ENCODE peak calls at places on chromosomes 3 and 15, in eight cellular contexts. One of them, this sample, is unnamed.

GRCh38 chr15:35485411-35485810 is 60.6 kb downstream of the DPH6 start:
- DNase-seq in choroid plexus epithelial cell: no peak
- DNase-seq in esophagus muscularis mucosa: no peak
- DNase-seq in WERI-Rb-1: no peak
- DNase-seq in AG04450: no peak
- DNase-seq in pancreas: no peak
- DNase-seq in left lung: no peak
- DNase-seq in nephron progenitor cell: no peak
- DNase-seq in this sample: no peak

GRCh38 chr3:142987080-142987700 is 14.2 kb upstream of the U2SURP start:
- DNase-seq in nephron progenitor cell: no peak
- DNase-seq in AG04450: no peak
- DNase-seq in esophagus muscularis mucosa: no peak
- DNase-seq in pancreas: no peak
- DNase-seq in choroid plexus epithelial cell: peak; percentile 75
- DNase-seq in WERI-Rb-1: no peak
- DNase-seq in left lung: no peak
- DNase-seq in this sample: peak; percentile 53

GRCh38 chr3:16883057-16883725 is 1.6 kb upstream of the PLCL2 start:
- DNase-seq in nephron progenitor cell: no peak
- DNase-seq in esophagus muscularis mucosa: no peak
- DNase-seq in AG04450: no peak
- DNase-seq in choroid plexus epithelial cell: peak; percentile 93
- DNase-seq in WERI-Rb-1: no peak
- DNase-seq in left lung: peak; percentile 64
- DNase-seq in pancreas: no peak
- DNase-seq in this sample: no peak

GRCh38 chr15:60528530-60528929 is 49.6 kb upstream of the ICE2 start:
- DNase-seq in WERI-Rb-1: no peak
- DNase-seq in esophagus muscularis mucosa: no peak
- DNase-seq in left lung: no peak
- DNase-seq in choroid plexus epithelial cell: peak; percentile 56
- DNase-seq in AG04450: no peak
- DNase-seq in nephron progenitor cell: no peak
- DNase-seq in pancreas: no peak
- DNase-seq in this sample: no peak

GRCh38 chr15:44136991-44137477 is 58.0 kb downstream of the FRMD5 start:
- DNase-seq in WERI-Rb-1: no peak
- DNase-seq in nephron progenitor cell: no peak
- DNase-seq in choroid plexus epithelial cell: no peak
- DNase-seq in left lung: no peak
- DNase-seq in AG04450: no peak
- DNase-seq in esophagus muscularis mucosa: no peak
- DNase-seq in pancreas: no peak
- DNase-seq in this sample: no peak

GRCh38 chr3:118803096-118803476 is 231.6 kb downstream of the IGSF11 start:
- DNase-seq in nephron progenitor cell: no peak
- DNase-seq in choroid plexus epithelial cell: no peak
- DNase-seq in esophagus muscularis mucosa: peak; percentile 78
- DNase-seq in AG04450: no peak
- DNase-seq in left lung: no peak
- DNase-seq in WERI-Rb-1: no peak
- DNase-seq in pancreas: peak; percentile 19
- DNase-seq in this sample: no peak

GRCh38 chr3:62644493-62644892 is 230.7 kb downstream of the CADPS start:
- DNase-seq in pancreas: no peak
- DNase-seq in esophagus muscularis mucosa: no peak
- DNase-seq in AG04450: no peak
- DNase-seq in WERI-Rb-1: no peak
- DNase-seq in left lung: no peak
- DNase-seq in nephron progenitor cell: no peak
- DNase-seq in choroid plexus epithelial cell: no peak
- DNase-seq in this sample: no peak

GRCh38 chr3:80554304-80554703 is 786.5 kb upstream of the ROBO1 start:
- DNase-seq in nephron progenitor cell: no peak
- DNase-seq in choroid plexus epithelial cell: no peak
- DNase-seq in esophagus muscularis mucosa: no peak
- DNase-seq in left lung: no peak
- DNase-seq in WERI-Rb-1: no peak
- DNase-seq in AG04450: no peak
- DNase-seq in pancreas: no peak
- DNase-seq in this sample: no peak

GRCh38 chr15:89399390-89400120 is 64.9 kb upstream of the POLG start:
- DNase-seq in nephron progenitor cell: peak; percentile 52
- DNase-seq in WERI-Rb-1: peak; percentile 89
- DNase-seq in choroid plexus epithelial cell: no peak
- DNase-seq in left lung: no peak
- DNase-seq in esophagus muscularis mucosa: no peak
- DNase-seq in pancreas: no peak
- DNase-seq in AG04450: no peak
- DNase-seq in this sample: peak; percentile 87

GRCh38 chr15:40059821-40060220 is 20.8 kb upstream of the SRP14 start:
- DNase-seq in esophagus muscularis mucosa: no peak
- DNase-seq in left lung: no peak
- DNase-seq in AG04450: no peak
- DNase-seq in choroid plexus epithelial cell: no peak
- DNase-seq in WERI-Rb-1: no peak
- DNase-seq in pancreas: no peak
- DNase-seq in nephron progenitor cell: no peak
- DNase-seq in this sample: no peak
- TF ChIP-seq CTCF in esophagus muscularis mucosa: no peak
- TF ChIP-seq CTCF in left lung: no peak
- TF ChIP-seq CTCF in AG04450: no peak
- TF ChIP-seq CTCF in choroid plexus epithelial cell: no peak
- TF ChIP-seq CTCF in WERI-Rb-1: no peak
- TF ChIP-seq CTCF in pancreas: no peak
- TF ChIP-seq CTCF in nephron progenitor cell: no peak
- TF ChIP-seq CTCF in this sample: no peak

DNA sequence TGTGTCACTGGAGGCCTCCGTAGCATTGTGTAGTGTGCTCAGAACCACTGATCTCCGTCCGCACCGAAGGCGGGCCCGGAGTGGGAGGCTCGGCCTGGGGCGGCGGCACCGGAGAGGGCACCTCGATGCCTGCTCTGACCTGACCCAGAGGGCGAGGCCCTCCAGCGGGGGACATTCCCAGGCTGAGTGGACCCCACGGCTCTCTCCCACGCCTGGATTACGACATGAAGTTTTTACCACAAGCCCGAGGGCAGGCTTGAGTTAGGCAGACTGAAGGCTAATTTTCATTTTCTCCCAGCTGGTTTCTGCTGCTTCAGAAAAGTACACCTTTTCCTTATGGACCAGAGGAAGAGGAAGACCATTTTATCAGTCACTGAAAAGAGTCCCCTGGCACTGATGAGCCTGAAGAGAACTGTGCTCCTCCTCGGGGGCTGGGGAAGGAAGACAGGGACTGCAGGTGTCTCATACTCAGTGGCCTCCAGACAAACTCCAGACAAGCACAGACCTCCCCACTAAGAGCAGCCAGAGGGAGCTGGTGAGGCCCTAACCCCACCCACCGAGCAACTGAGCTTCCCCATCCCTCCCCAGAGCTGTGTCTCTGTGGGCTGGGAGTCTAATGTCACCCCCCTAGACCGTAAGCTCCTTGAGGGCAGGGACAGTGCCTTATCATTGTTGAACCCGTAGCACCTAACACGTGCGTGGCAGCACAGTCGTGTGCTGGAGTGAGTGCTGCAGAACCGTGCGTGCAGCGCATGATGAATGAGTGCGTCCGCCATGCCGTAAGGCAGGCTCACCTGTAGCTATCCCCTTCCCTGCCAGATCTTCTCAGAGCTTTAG is 74.5 kb upstream of the BLM start:
- DNase-seq in choroid plexus epithelial cell: no peak
- DNase-seq in AG04450: no peak
- DNase-seq in left lung: no peak
- DNase-seq in nephron progenitor cell: no peak
- DNase-seq in pancreas: no peak
- DNase-seq in WERI-Rb-1: no peak
- DNase-seq in esophagus muscularis mucosa: no peak
- DNase-seq in this sample: no peak
- TF ChIP-seq CTCF in choroid plexus epithelial cell: peak; percentile 45
- TF ChIP-seq CTCF in AG04450: no peak
- TF ChIP-seq CTCF in left lung: no peak
- TF ChIP-seq CTCF in nephron progenitor cell: no peak
- TF ChIP-seq CTCF in pancreas: no peak
- TF ChIP-seq CTCF in WERI-Rb-1: peak; percentile 42
- TF ChIP-seq CTCF in esophagus muscularis mucosa: no peak
- TF ChIP-seq CTCF in this sample: peak; percentile 16

GRCh38 chr15:23628612-23629233 is 18.9 kb downstream of the MAGEL2 start:
- DNase-seq in AG04450: no peak
- DNase-seq in WERI-Rb-1: no peak
- DNase-seq in choroid plexus epithelial cell: no peak
- DNase-seq in nephron progenitor cell: no peak
- DNase-seq in left lung: no peak
- DNase-seq in esophagus muscularis mucosa: no peak
- DNase-seq in pancreas: no peak
- DNase-seq in this sample: no peak

GRCh38 chr15:23629234-23629805 is 18.3 kb downstream of the MAGEL2 start:
- DNase-seq in WERI-Rb-1: no peak
- DNase-seq in esophagus muscularis mucosa: no peak
- DNase-seq in AG04450: no peak
- DNase-seq in pancreas: no peak
- DNase-seq in left lung: no peak
- DNase-seq in nephron progenitor cell: no peak
- DNase-seq in choroid plexus epithelial cell: peak; percentile 16
- DNase-seq in this sample: no peak
- TF ChIP-seq CTCF in WERI-Rb-1: peak; percentile 55
- TF ChIP-seq CTCF in esophagus muscularis mucosa: peak; percentile 22
- TF ChIP-seq CTCF in AG04450: peak; percentile 54
- TF ChIP-seq CTCF in pancreas: peak; percentile 17
- TF ChIP-seq CTCF in left lung: peak; percentile 36
- TF ChIP-seq CTCF in nephron progenitor cell: peak; percentile 59
- TF ChIP-seq CTCF in choroid plexus epithelial cell: peak; percentile 48
- TF ChIP-seq CTCF in this sample: peak; percentile 6

DNA sequence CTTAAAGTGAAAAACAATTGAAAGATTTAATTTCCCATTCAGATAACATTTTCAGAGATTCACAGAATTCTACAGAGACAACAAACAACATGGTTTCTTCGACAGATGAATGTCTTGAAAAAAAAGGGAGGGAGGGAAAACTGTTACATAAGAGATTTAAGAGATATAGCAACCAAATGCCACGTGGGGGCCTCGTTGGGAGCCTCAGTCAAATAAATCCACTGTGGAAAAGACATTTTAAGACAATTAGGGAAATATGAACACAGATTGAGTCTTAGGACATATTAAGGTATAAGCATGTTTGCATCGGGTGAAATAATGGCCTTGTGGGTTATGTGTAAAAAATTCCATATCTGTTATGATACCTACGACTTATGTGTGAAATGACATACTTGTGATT is 5.0 kb upstream of the PRRT3 start:
- DNase-seq in choroid plexus epithelial cell: peak; percentile 59
- DNase-seq in nephron progenitor cell: no peak
- DNase-seq in left lung: no peak
- DNase-seq in esophagus muscularis mucosa: no peak
- DNase-seq in pancreas: no peak
- DNase-seq in WERI-Rb-1: no peak
- DNase-seq in AG04450: no peak
- DNase-seq in this sample: no peak
- TF ChIP-seq CTCF in choroid plexus epithelial cell: peak; percentile 36
- TF ChIP-seq CTCF in nephron progenitor cell: no peak
- TF ChIP-seq CTCF in left lung: no peak
- TF ChIP-seq CTCF in esophagus muscularis mucosa: no peak
- TF ChIP-seq CTCF in pancreas: no peak
- TF ChIP-seq CTCF in WERI-Rb-1: no peak
- TF ChIP-seq CTCF in AG04450: peak; percentile 18
- TF ChIP-seq CTCF in this sample: peak; percentile 10

DNA sequence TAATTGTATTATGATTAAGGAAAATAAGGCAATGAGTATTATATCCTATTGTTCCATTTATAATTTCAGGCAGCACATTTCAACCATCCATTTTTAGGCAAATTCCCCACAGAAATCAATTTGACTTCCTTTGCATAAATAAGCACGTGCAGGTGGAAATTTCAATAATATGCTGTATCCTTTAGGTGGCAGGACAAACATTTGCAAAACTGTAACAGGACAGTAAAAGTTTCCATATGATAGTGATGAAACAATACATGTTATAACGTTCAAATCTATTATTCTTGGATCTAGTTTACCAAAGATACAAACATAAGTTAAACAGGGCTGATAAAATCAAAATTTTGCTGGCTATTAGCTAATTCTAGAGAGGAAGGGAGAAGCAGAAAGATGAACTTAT is 8.5 kb downstream of the UACA start:
- DNase-seq in left lung: no peak
- DNase-seq in choroid plexus epithelial cell: no peak
- DNase-seq in AG04450: no peak
- DNase-seq in pancreas: no peak
- DNase-seq in WERI-Rb-1: no peak
- DNase-seq in esophagus muscularis mucosa: no peak
- DNase-seq in nephron progenitor cell: no peak
- DNase-seq in this sample: no peak
- TF ChIP-seq CTCF in left lung: no peak
- TF ChIP-seq CTCF in choroid plexus epithelial cell: no peak
- TF ChIP-seq CTCF in AG04450: peak; percentile 3
- TF ChIP-seq CTCF in pancreas: no peak
- TF ChIP-seq CTCF in WERI-Rb-1: no peak
- TF ChIP-seq CTCF in esophagus muscularis mucosa: no peak
- TF ChIP-seq CTCF in nephron progenitor cell: no peak
- TF ChIP-seq CTCF in this sample: no peak

DNA sequence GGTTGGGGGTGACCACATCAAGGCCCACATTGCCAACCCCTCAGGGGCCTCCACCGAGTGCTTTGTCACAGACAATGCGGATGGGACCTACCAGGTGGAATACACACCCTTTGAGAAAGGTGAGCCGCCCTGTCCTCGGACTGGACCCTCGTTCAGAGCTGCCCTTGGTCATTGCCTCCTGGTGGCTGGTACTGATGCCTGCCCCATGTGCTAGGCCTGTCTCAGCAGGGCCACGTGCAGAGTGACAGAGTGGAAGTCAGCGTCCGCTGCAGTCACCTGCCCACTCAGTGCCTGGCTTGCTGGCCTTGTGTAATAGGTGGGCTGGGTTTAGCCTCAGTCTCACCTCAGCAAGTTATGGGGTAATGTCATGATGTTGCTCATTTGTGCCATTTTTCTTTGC is 86.4 kb downstream of the DNASE1L3 start:
- DNase-seq in WERI-Rb-1: no peak
- DNase-seq in choroid plexus epithelial cell: no peak
- DNase-seq in pancreas: no peak
- DNase-seq in nephron progenitor cell: no peak
- DNase-seq in esophagus muscularis mucosa: no peak
- DNase-seq in left lung: no peak
- DNase-seq in AG04450: no peak
- DNase-seq in this sample: no peak
- TF ChIP-seq CTCF in WERI-Rb-1: no peak
- TF ChIP-seq CTCF in choroid plexus epithelial cell: no peak
- TF ChIP-seq CTCF in pancreas: no peak
- TF ChIP-seq CTCF in nephron progenitor cell: no peak
- TF ChIP-seq CTCF in esophagus muscularis mucosa: no peak
- TF ChIP-seq CTCF in left lung: no peak
- TF ChIP-seq CTCF in AG04450: no peak
- TF ChIP-seq CTCF in this sample: no peak

This sample was measured in GM13977.